ENCODE peak calls at places on chromosomes 7 and 10, in eight cellular contexts. G is skeletal muscle cell, E is activated gamma-delta T cell, N is astrocyte of the cerebellum, M is GF-D8, I is hypothalamus, W is A172, P is memory B cell. R is an unnamed sample.

GRCh38 chr7:137245890-137246289 is 97.6 kb downstream of the PTN start:
- DNase-seq in G (peak), E (no peak), N (no peak), M (no peak), I (no peak), W (no peak), P (no peak), R (no peak)

GRCh38 chr7:149188637-149189259 is 6.6 kb upstream of the ZNF282 start:
- DNase-seq in G (no peak), E (no peak), N (no peak), M (no peak), I (no peak), W (no peak), P (no peak), R (no peak)

GRCh38 chr10:35898722-35899485 is 256.8 kb upstream of the FZD8 start:
- DNase-seq in G (no peak), E (no peak), N (no peak), M (no peak), I (no peak), W (no peak), P (no peak), R (no peak)

GRCh38 chr7:159099711-159100231 is 44.9 kb downstream of the VIPR2 start:
- DNase-seq in G (no peak), E (no peak), N (no peak), M (no peak), I (no peak), W (no peak), P (no peak), R (no peak)

GRCh38 chr7:77327067-77327931 is 88.8 kb downstream of the GSAP start:
- DNase-seq in G (peak), E (no peak), N (no peak), M (peak), I (no peak), W (no peak), P (no peak), R (no peak)

GRCh38 chr7:105672820-105673219 is 91.5 kb upstream of the EFCAB10 start:
- DNase-seq in G (no peak), E (no peak), N (no peak), M (no peak), I (no peak), W (no peak), P (no peak), R (no peak)

GRCh38 chr7:23000597-23001360 is 13.2 kb downstream of the HYCC1 start:
- DNase-seq in G (no peak), E (no peak), N (no peak), M (no peak), I (no peak), W (peak), P (no peak), R (no peak)

GRCh38 chr7:112081778-112082177 is 124.4 kb downstream of the DOCK4 start:
- DNase-seq in G (no peak), E (no peak), N (no peak), M (peak), I (no peak), W (no peak), P (no peak), R (no peak)

GRCh38 chr10:21292763-21293517 is 232.5 kb downstream of the SKIDA1 start:
- DNase-seq in G (peak), E (no peak), N (peak), M (no peak), I (no peak), W (peak), P (no peak), R (peak)

GRCh38 chr10:133230387-133231195 is 574 bp downstream of the UTF1 start:
- DNase-seq in G (no peak), E (no peak), N (no peak), M (no peak), I (no peak), W (no peak), P (peak), R (no peak)

GRCh38 chr10:1206601-1207000 is 150.4 kb downstream of the WDR37 start:
- DNase-seq in G (no peak), E (no peak), N (no peak), M (no peak), I (no peak), W (no peak), P (no peak), R (peak)

GRCh38 chr7:112067609-112068540 is 138.3 kb downstream of the DOCK4 start:
- DNase-seq in G (no peak), E (no peak), N (no peak), M (no peak), I (no peak), W (no peak), P (no peak), R (no peak)

GRCh38 chr7:20786779-20787651 is at the start of gene SP8:
- DNase-seq in G (no peak), E (no peak), N (no peak), M (no peak), I (no peak), W (no peak), P (no peak), R (no peak)

GRCh38 chr10:6811153-6811552 is 231.1 kb upstream of the PRKCQ start:
- DNase-seq in G (no peak), E (no peak), N (no peak), M (no peak), I (no peak), W (no peak), P (no peak), R (no peak)

GRCh38 chr7:151743481-151743983 is 133.4 kb downstream of the PRKAG2 start:
- DNase-seq in G (no peak), E (no peak), N (no peak), M (no peak), I (no peak), W (no peak), P (no peak), R (no peak)

GRCh38 chr10:79326361-79327089 is 20.7 kb upstream of the PPIF start:
- DNase-seq in G (no peak), E (no peak), N (no peak), M (no peak), I (no peak), W (no peak), P (no peak), R (no peak)

GRCh38 chr10:97648557-97649404 is 8.3 kb downstream of the PI4K2A start:
- DNase-seq in G (peak), E (no peak), N (no peak), M (no peak), I (no peak), W (peak), P (peak), R (no peak)

R was measured in head of caudate nucleus.